ENCODE peak calls at places on chromosomes 2 and 18, in four cellular contexts. B is suprapubic skin, W is heart left ventricle, P is ovary. I is an unnamed sample.

GRCh38 chr2:96625571-96626552 is 12.2 kb downstream of the KANSL3 start:
- DNase-seq in B (no peak), W (no peak), P (no peak), I (no peak)

GRCh38 chr2:31812051-31812798 is 198.6 kb downstream of the MEMO1 start:
- DNase-seq in P (no peak), W (no peak), B (no peak), I (no peak)

GRCh38 chr2:241123816-241124536 is 21.9 kb upstream of the MTERF4 start:
- DNase-seq in P (no peak), B (peak; percentile 69), W (no peak), I (no peak)

GRCh38 chr18:11990541-11990940 is 9.2 kb downstream of the IMPA2 start:
- DNase-seq in B (peak; percentile 50), W (no peak), P (no peak), I (no peak)

GRCh38 chr2:185644828-185645227 is 93.8 kb upstream of the FSIP2 start:
- DNase-seq in P (no peak), W (no peak), B (no peak), I (no peak)

GRCh38 chr2:144217853-144218633 is 301.9 kb downstream of the ZEB2 start:
- DNase-seq in P (no peak), W (no peak), B (no peak), I (no peak)

GRCh38 chr2:215530191-215530968 is 94.5 kb upstream of the FN1 start:
- DNase-seq in B (no peak), P (no peak), W (no peak), I (no peak)

GRCh38 chr2:206422493-206422892 is 20.8 kb upstream of the ADAM23 start:
- DNase-seq in W (no peak), P (no peak), B (no peak), I (no peak)

GRCh38 chr2:226661789-226662545 is 137.7 kb downstream of the IRS1 start:
- DNase-seq in B (no peak), P (no peak), W (peak; percentile 54), I (no peak)

GRCh38 chr2:36478332-36478738 is 119.6 kb downstream of the FEZ2 start:
- DNase-seq in P (peak; percentile 32), B (no peak), W (no peak), I (no peak)

GRCh38 chr2:20439193-20439475 is 7.7 kb upstream of the RHOB start:
- DNase-seq in W (no peak), P (no peak), B (peak; percentile 59), I (no peak)

GRCh38 chr18:48816554-48816953 is 134.2 kb downstream of the SMAD7 start:
- DNase-seq in W (no peak), P (peak; percentile 16), B (peak; percentile 26), I (no peak)

GRCh38 chr2:10079192-10079930 is 850 bp downstream of the CYS1 start:
- DNase-seq in P (peak; percentile 68), B (no peak), W (peak; percentile 55), I (no peak)

GRCh38 chr2:191677091-191677645 is 768 bp upstream of the NABP1 start:
- DNase-seq in P (no peak), W (peak; percentile 40), B (no peak), I (no peak)
- TF ChIP-seq POLR2A in P (no peak), W (no peak), B (no peak), I (no peak)

GRCh38 chr2:26359886-26360473 is 13.4 kb upstream of the ADGRF3 start:
- DNase-seq in W (no peak), P (no peak), B (no peak), I (no peak)

GRCh38 chr2:26351375-26352090 is 4.9 kb upstream of the ADGRF3 start:
- DNase-seq in P (no peak), W (no peak), B (no peak), I (no peak)

GRCh38 chr2:26352892-26353291 is 6.3 kb upstream of the ADGRF3 start:
- DNase-seq in B (no peak), P (no peak), W (no peak), I (no peak)

GRCh38 chr2:26356771-26357170 is 10.2 kb upstream of the ADGRF3 start:
- DNase-seq in P (no peak), W (no peak), B (no peak), I (no peak)

DNA sequence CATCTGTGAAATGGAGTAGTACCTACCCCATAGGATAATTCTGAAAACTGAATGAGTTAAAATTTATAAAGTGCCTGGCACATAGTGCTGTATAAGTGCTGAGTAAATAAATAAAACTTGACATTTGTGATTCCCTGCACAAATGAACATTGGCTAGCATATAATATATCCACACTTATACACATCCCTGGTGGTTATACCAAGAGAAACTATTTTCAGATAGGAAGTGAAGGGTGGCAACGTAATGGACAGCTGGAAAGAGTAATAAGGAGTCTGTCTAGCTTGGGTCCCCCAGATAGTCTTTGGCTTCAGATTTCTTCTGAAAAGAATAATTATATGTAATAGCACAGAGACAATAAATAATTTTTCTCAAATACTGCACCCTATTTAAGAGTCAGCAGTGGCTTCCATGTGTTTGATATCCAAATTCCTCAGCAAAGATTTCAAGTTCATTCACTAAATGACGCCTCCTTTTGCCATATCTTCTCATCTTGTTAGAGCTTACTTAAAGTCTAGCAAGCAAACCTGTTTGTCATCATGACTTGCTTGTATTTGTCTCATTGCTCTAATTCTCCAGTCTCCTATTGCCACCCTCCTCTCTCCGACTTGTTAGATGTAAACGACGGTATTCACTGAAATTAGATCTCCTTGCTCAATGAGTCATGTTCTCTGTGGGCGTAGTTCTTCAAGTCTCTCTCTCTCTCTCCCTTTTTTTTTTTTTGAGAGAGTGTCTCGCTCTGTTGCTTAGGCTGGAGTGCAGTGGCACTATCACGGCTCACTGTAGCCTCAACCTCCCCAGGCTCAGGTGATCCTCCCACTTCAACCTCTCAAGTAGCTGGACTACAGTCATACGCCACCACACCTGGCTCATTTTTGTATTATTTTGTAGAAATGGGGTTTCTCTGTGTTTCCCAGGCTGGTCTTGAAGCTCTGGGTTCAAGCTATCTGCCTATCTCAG is 8.7 kb upstream of the ADGRF3 start:
- DNase-seq in P (no peak), B (no peak), W (no peak), I (no peak)
- TF ChIP-seq POLR2A in P (no peak), B (no peak), W (no peak), I (no peak)

GRCh38 chr2:74148457-74149248 is 941 bp upstream of the BOLA3 start:
- DNase-seq in B (no peak), W (no peak), P (no peak), I (no peak)
- TF ChIP-seq POLR2A in B (no peak), W (no peak), P (no peak), I (no peak)

GRCh38 chr2:6392966-6393365 is 472.7 kb downstream of the CMPK2 start:
- DNase-seq in P (no peak), W (no peak), B (no peak), I (no peak)

GRCh38 chr2:6394266-6394665 is 471.4 kb downstream of the CMPK2 start:
- DNase-seq in B (no peak), W (no peak), P (no peak), I (no peak)

DNA sequence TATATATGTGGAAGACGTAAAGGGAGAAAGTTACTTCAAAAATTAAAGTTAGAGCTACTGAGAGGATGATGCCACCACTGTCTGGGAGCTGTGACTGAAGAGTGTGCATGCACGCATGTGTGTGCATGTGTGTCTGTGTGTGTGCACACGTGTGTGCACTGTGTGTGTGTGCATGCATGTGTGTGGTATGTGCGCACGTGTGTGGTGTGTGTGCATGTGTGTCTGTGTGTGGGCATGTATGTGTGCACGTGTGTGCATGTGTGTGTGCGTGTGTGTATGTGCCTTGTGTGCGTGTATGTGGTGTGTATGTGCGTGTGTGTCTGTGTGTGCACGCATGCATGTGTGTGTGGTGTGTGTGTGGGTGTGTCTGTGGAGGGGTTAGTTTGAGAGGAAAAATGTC is 473.4 kb downstream of the CMPK2 start:
- DNase-seq in W (no peak), B (no peak), P (no peak), I (no peak)
- TF ChIP-seq POLR2A in W (no peak), B (no peak), P (no peak), I (no peak)

GRCh38 chr2:27735263-27735904 is 36.1 kb upstream of the MRPL33 start:
- DNase-seq in P (peak; percentile 80), B (peak; percentile 87), W (peak; percentile 89), I (peak; percentile 46)
- TF ChIP-seq POLR2A in P (peak; percentile 42), B (no peak), W (peak; percentile 61), I (no peak)

GRCh38 chr18:23433360-23433759 is 19.7 kb upstream of the RIOK3 start:
- DNase-seq in P (no peak), W (peak; percentile 55), B (no peak), I (no peak)

GRCh38 chr18:23442958-23443357 is 10.1 kb upstream of the RIOK3 start:
- DNase-seq in P (no peak), W (no peak), B (no peak), I (no peak)

GRCh38 chr18:23438046-23438377 is 15.1 kb upstream of the RIOK3 start:
- DNase-seq in P (no peak), B (no peak), W (no peak), I (no peak)

GRCh38 chr18:23438608-23439366 is 14.3 kb upstream of the RIOK3 start:
- DNase-seq in W (no peak), P (no peak), B (no peak), I (no peak)

DNA sequence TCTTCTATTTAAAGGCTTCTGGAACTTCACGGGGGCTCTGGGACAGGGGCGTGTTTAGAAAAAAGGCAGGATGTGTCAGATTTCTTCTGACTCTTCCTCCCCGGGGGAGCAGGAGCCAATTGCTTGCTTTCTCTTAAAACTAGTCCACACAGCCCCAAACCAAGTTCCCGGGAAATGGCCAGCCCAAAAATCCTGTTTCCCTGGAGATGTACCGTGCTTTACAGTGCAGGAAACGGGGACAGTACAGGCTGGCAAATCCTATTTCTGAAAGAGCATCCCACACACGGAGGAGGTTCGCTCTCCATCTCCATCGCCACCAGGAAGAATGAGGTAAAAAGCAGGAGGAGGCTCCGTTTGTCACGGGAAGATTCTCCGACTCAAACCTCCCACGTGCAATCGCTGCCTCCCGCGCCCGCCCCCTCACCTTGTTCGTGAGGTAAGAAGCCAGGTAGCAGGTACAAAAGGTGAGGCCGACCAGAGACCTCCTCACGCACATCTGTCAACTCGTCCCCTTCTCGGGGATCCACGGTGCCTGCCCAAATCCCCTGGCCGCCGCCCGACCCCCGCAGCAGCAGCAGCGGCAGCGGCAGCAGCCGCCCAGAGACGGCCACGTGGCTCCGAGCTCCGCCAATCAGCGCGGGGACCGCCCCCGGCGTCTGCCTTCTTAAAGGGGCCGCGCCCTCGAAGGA is 15.6 kb upstream of the RIOK3 start:
- DNase-seq in B (peak; percentile 90), W (peak; percentile 88), P (peak; percentile 83), I (peak; percentile 75)
- TF ChIP-seq POLR2A in B (no peak), W (peak; percentile 25), P (no peak), I (peak; percentile 21)

DNA sequence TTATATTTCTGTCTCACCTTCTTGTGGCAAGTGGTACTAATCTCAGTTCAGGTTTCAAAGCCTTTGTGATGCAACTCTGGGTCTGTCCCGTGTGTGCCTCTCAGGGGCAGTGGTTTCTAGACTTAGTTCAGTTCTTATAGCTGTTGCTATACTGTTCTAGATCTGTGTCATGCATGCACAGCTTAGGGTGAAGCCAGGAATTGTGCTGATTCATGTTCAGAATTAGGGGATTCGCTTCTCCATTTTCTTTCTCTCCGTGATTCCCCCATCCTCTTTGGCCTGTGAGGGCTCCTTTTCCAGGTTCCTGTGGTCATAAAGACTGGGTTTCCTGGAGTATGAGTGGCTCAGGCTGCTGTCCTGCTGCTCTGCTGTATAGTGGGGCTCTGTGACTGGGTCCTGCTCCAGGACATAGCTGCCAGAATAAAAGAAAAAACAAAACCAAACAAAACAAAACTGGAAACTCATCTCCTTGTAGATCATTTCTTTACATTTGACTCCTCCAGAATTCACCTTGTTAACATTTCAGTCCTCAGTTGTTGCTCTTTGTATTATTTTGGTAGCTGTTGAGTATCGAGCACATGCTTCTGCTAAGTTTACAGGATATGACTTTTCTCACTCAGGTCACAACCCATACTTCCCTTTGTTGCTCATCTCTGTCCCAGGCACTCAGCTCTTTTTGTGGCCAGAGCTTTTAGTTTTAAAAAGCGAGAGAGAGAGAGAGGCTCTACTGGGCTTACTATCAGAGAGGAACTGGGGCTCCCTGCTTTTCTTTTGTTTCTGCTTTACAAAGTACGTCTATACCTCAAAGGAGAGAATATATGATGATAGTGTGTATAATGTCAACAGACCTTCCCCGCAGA is 34.2 kb downstream of the CERS6 start:
- DNase-seq in B (no peak), W (no peak), P (no peak), I (no peak)
- TF ChIP-seq POLR2A in B (no peak), W (no peak), P (no peak), I (no peak)

I was measured in tibial nerve.